ENCODE peak calls at places on chromosome 3, in nine cellular contexts. T, H, D, L, V, M, K, F and O are unnamed samples.
A peak's percentile ranks its signal among the peaks of the same experiment; 100 is the strongest.

GRCh38 chr3:72329354-72329753 is 518.9 kb downstream of the SHQ1 start:
- DNase-seq in T (no peak), H (no peak), D (no peak), L (no peak), V (no peak), M (no peak), K (peak; percentile 45), F (peak; percentile 73), O (no peak)

GRCh38 chr3:197468866-197469382 is 86.8 kb downstream of the BDH1 start:
- DNase-seq in T (peak; percentile 74), H (no peak), D (no peak), L (no peak), V (no peak), M (no peak), K (no peak), F (no peak), O (no peak)

GRCh38 chr3:126963261-126964190 is 19.4 kb upstream of the PLXNA1 start:
- DNase-seq in T (no peak), H (no peak), D (no peak), L (no peak), V (no peak), M (no peak), K (peak; percentile 1), F (no peak), O (no peak)

GRCh38 chr3:39024497-39024896 is 27.2 kb downstream of the SCN11A start:
- DNase-seq in T (no peak), H (no peak), D (no peak), L (no peak), V (no peak), M (no peak), K (no peak), F (no peak), O (no peak)

GRCh38 chr3:138348107-138348949 is at the start of gene MRAS:
- DNase-seq in T (peak; percentile 80), H (no peak), D (peak; percentile 4), L (peak; percentile 82), V (peak; percentile 42), M (peak; percentile 50), K (peak; percentile 86), F (peak; percentile 65), O (no peak)

GRCh38 chr3:136931587-136931986 is 26.2 kb upstream of the IL20RB start:
- DNase-seq in T (no peak), H (no peak), D (no peak), L (peak; percentile 33), V (no peak), M (no peak), K (no peak), F (no peak), O (no peak)

GRCh38 chr3:194270627-194271458 is 80.3 kb downstream of the CPN2 start:
- DNase-seq in T (peak; percentile 90), H (no peak), D (no peak), L (peak; percentile 71), V (no peak), M (no peak), K (peak; percentile 89), F (no peak), O (no peak)

GRCh38 chr3:156781310-156782230 is 44.6 kb upstream of the LEKR1 start:
- DNase-seq in T (no peak), H (no peak), D (no peak), L (no peak), V (no peak), M (no peak), K (no peak), F (no peak), O (no peak)

GRCh38 chr3:180743813-180744212 is 64.5 kb upstream of the CCDC39 start:
- DNase-seq in T (no peak), H (no peak), D (no peak), L (no peak), V (no peak), M (no peak), K (no peak), F (no peak), O (no peak)

GRCh38 chr3:53160660-53161344 is at the start of gene PRKCD:
- DNase-seq in T (peak; percentile 92), H (peak; percentile 95), D (peak; percentile 81), L (peak; percentile 82), V (peak; percentile 50), M (peak; percentile 98), K (peak; percentile 89), F (peak; percentile 39), O (no peak)

GRCh38 chr3:52291508-52292181 is 4.0 kb downstream of the GLYCTK start:
- DNase-seq in T (no peak), H (peak; percentile 54), D (no peak), L (peak; percentile 63), V (no peak), M (peak; percentile 71), K (no peak), F (peak; percentile 2), O (no peak)

GRCh38 chr3:53789459-53789858 is 56.8 kb downstream of the CHDH start:
- DNase-seq in T (no peak), H (no peak), D (no peak), L (no peak), V (no peak), M (no peak), K (no peak), F (no peak), O (no peak)

GRCh38 chr3:193240436-193240849 is 579 bp upstream of the PLAAT1 start:
- DNase-seq in T (no peak), H (no peak), D (no peak), L (no peak), V (no peak), M (no peak), K (peak; percentile 28), F (no peak), O (no peak)

GRCh38 chr3:111538687-111539086 is 3.3 kb upstream of the CD96 start:
- DNase-seq in T (no peak), H (no peak), D (no peak), L (no peak), V (no peak), M (no peak), K (no peak), F (no peak), O (no peak)

GRCh38 chr3:47291158-47291753 is 8.5 kb downstream of the KLHL18 start:
- DNase-seq in T (no peak), H (no peak), D (no peak), L (no peak), V (no peak), M (no peak), K (no peak), F (no peak), O (no peak)

GRCh38 chr3:45922039-45922326 is 21.3 kb upstream of the CXCR6 start:
- DNase-seq in T (no peak), H (no peak), D (no peak), L (no peak), V (no peak), M (no peak), K (no peak), F (no peak), O (no peak)

GRCh38 chr3:29605845-29606244 is 325.0 kb downstream of the RBMS3 start:
- DNase-seq in T (peak; percentile 83), H (no peak), D (no peak), L (no peak), V (no peak), M (no peak), K (no peak), F (no peak), O (no peak)

GRCh38 chr3:49119439-49119838 is 1.2 kb downstream of the USP19 start:
- DNase-seq in T (no peak), H (no peak), D (no peak), L (no peak), V (no peak), M (no peak), K (no peak), F (no peak), O (no peak)

GRCh38 chr3:66441124-66441523 is 59.7 kb downstream of the LRIG1 start:
- DNase-seq in T (peak; percentile 21), H (no peak), D (no peak), L (no peak), V (no peak), M (no peak), K (no peak), F (no peak), O (no peak)

GRCh38 chr3:56415672-56416071 is 52.6 kb downstream of the ERC2 start:
- DNase-seq in T (peak; percentile 6), H (no peak), D (no peak), L (no peak), V (peak; percentile 11), M (no peak), K (no peak), F (peak; percentile 5), O (no peak)

GRCh38 chr3:55558316-55558715 is 71.2 kb upstream of the WNT5A start:
- DNase-seq in T (no peak), H (no peak), D (no peak), L (no peak), V (no peak), M (no peak), K (no peak), F (no peak), O (no peak)

GRCh38 chr3:149367021-149367840 is 10.2 kb downstream of the TM4SF1 start:
- DNase-seq in T (no peak), H (no peak), D (no peak), L (peak; percentile 92), V (peak; percentile 43), M (no peak), K (no peak), F (no peak), O (no peak)

GRCh38 chr3:124686028-124686670 is 44.1 kb upstream of the UMPS start:
- DNase-seq in T (no peak), H (no peak), D (no peak), L (no peak), V (no peak), M (no peak), K (no peak), F (no peak), O (no peak)

GRCh38 chr3:167929937-167930336 is 165.8 kb downstream of the GOLIM4 start:
- DNase-seq in T (no peak), H (no peak), D (no peak), L (no peak), V (no peak), M (no peak), K (no peak), F (no peak), O (no peak)

GRCh38 chr3:101642441-101642840 is 34.5 kb downstream of the ZBTB11 start:
- DNase-seq in T (no peak), H (no peak), D (no peak), L (no peak), V (no peak), M (no peak), K (no peak), F (no peak), O (no peak)

GRCh38 chr3:153221748-153222162 is 59.7 kb downstream of the RAP2B start:
- DNase-seq in T (peak; percentile 32), H (no peak), D (peak; percentile 43), L (no peak), V (no peak), M (peak; percentile 37), K (peak; percentile 78), F (no peak), O (peak; percentile 93)

GRCh38 chr3:115381573-115381912 is 234.5 kb upstream of the ZBTB20 start:
- DNase-seq in T (no peak), H (no peak), D (no peak), L (no peak), V (no peak), M (no peak), K (peak; percentile 76), F (peak; percentile 35), O (no peak)

GRCh38 chr3:155739154-155739553 is 5.7 kb downstream of the PLCH1 start:
- DNase-seq in T (no peak), H (no peak), D (no peak), L (no peak), V (no peak), M (no peak), K (no peak), F (no peak), O (no peak)

GRCh38 chr3:122200681-122201080 is 17.2 kb downstream of the CASR start:
- DNase-seq in T (no peak), H (no peak), D (no peak), L (peak; percentile 12), V (peak; percentile 62), M (no peak), K (no peak), F (peak; percentile 97), O (no peak)

GRCh38 chr3:66395635-66396034 is 105.2 kb downstream of the LRIG1 start:
- DNase-seq in T (no peak), H (no peak), D (no peak), L (no peak), V (no peak), M (no peak), K (peak; percentile 9), F (no peak), O (no peak)

GRCh38 chr3:27914199-27914598 is 192.1 kb upstream of the EOMES start:
- DNase-seq in T (no peak), H (no peak), D (no peak), L (no peak), V (no peak), M (no peak), K (no peak), F (no peak), O (no peak)